ENCODE peak calls at places on chromosome 2, in seven cellular contexts. One of them, this sample, is unnamed.

GRCh38 chr2:233089851-233090250 is 29.7 kb downstream of the INPP5D start:
- DNase-seq in activated effector memory CD4-positive, alpha-beta T cell treated with anti-CD3 and anti-CD28 coated beads, Interleukin-2, amount 50 U/mL, for 16 hours: peak
- DNase-seq in GM03348: no peak
- DNase-seq in A549: no peak
- DNase-seq in stimulated activated CD8-positive, alpha-beta memory T cell treated with anti-CD3 and anti-CD28 coated beads, Interleukin-15, amount 100 ng/mL, for 24 hours: no peak
- DNase-seq in H9: no peak
- DNase-seq in lower leg skin: no peak
- DNase-seq in this sample: no peak

GRCh38 chr2:162704496-162704895 is 134.1 kb downstream of the KCNH7 start:
- DNase-seq in activated effector memory CD4-positive, alpha-beta T cell treated with anti-CD3 and anti-CD28 coated beads, Interleukin-2, amount 50 U/mL, for 16 hours: no peak
- DNase-seq in GM03348: no peak
- DNase-seq in A549: no peak
- DNase-seq in stimulated activated CD8-positive, alpha-beta memory T cell treated with anti-CD3 and anti-CD28 coated beads, Interleukin-15, amount 100 ng/mL, for 24 hours: no peak
- DNase-seq in H9: no peak
- DNase-seq in lower leg skin: no peak
- DNase-seq in this sample: no peak

GRCh38 chr2:73979686-73980085 is 5.0 kb upstream of the TET3 start:
- DNase-seq in activated effector memory CD4-positive, alpha-beta T cell treated with anti-CD3 and anti-CD28 coated beads, Interleukin-2, amount 50 U/mL, for 16 hours: no peak
- DNase-seq in GM03348: peak
- DNase-seq in A549: peak
- DNase-seq in stimulated activated CD8-positive, alpha-beta memory T cell treated with anti-CD3 and anti-CD28 coated beads, Interleukin-15, amount 100 ng/mL, for 24 hours: no peak
- DNase-seq in H9: no peak
- DNase-seq in lower leg skin: no peak
- DNase-seq in this sample: no peak

GRCh38 chr2:54416938-54417337 is 39.2 kb upstream of the SPTBN1 start:
- DNase-seq in activated effector memory CD4-positive, alpha-beta T cell treated with anti-CD3 and anti-CD28 coated beads, Interleukin-2, amount 50 U/mL, for 16 hours: no peak
- DNase-seq in GM03348: no peak
- DNase-seq in A549: no peak
- DNase-seq in stimulated activated CD8-positive, alpha-beta memory T cell treated with anti-CD3 and anti-CD28 coated beads, Interleukin-15, amount 100 ng/mL, for 24 hours: no peak
- DNase-seq in H9: no peak
- DNase-seq in lower leg skin: no peak
- DNase-seq in this sample: no peak

GRCh38 chr2:235739704-235740415 is 246.0 kb downstream of the AGAP1 start:
- DNase-seq in activated effector memory CD4-positive, alpha-beta T cell treated with anti-CD3 and anti-CD28 coated beads, Interleukin-2, amount 50 U/mL, for 16 hours: no peak
- DNase-seq in GM03348: no peak
- DNase-seq in A549: no peak
- DNase-seq in stimulated activated CD8-positive, alpha-beta memory T cell treated with anti-CD3 and anti-CD28 coated beads, Interleukin-15, amount 100 ng/mL, for 24 hours: no peak
- DNase-seq in H9: no peak
- DNase-seq in lower leg skin: no peak
- DNase-seq in this sample: no peak

GRCh38 chr2:156004460-156004859 is 328.1 kb downstream of the NR4A2 start:
- DNase-seq in activated effector memory CD4-positive, alpha-beta T cell treated with anti-CD3 and anti-CD28 coated beads, Interleukin-2, amount 50 U/mL, for 16 hours: no peak
- DNase-seq in GM03348: no peak
- DNase-seq in A549: no peak
- DNase-seq in stimulated activated CD8-positive, alpha-beta memory T cell treated with anti-CD3 and anti-CD28 coated beads, Interleukin-15, amount 100 ng/mL, for 24 hours: no peak
- DNase-seq in H9: no peak
- DNase-seq in lower leg skin: no peak
- DNase-seq in this sample: no peak

GRCh38 chr2:196171946-196172345 is 568 bp upstream of the STK17B start:
- DNase-seq in activated effector memory CD4-positive, alpha-beta T cell treated with anti-CD3 and anti-CD28 coated beads, Interleukin-2, amount 50 U/mL, for 16 hours: no peak
- DNase-seq in GM03348: no peak
- DNase-seq in A549: no peak
- DNase-seq in stimulated activated CD8-positive, alpha-beta memory T cell treated with anti-CD3 and anti-CD28 coated beads, Interleukin-15, amount 100 ng/mL, for 24 hours: no peak
- DNase-seq in H9: no peak
- DNase-seq in lower leg skin: no peak
- DNase-seq in this sample: no peak

GRCh38 chr2:88919087-88919738 is 227.7 kb downstream of the RPIA start:
- DNase-seq in activated effector memory CD4-positive, alpha-beta T cell treated with anti-CD3 and anti-CD28 coated beads, Interleukin-2, amount 50 U/mL, for 16 hours: no peak
- DNase-seq in GM03348: peak
- DNase-seq in A549: peak
- DNase-seq in stimulated activated CD8-positive, alpha-beta memory T cell treated with anti-CD3 and anti-CD28 coated beads, Interleukin-15, amount 100 ng/mL, for 24 hours: no peak
- DNase-seq in H9: no peak
- DNase-seq in lower leg skin: no peak
- DNase-seq in this sample: no peak

GRCh38 chr2:233919938-233920337 is 2.8 kb downstream of the TRPM8 start:
- DNase-seq in activated effector memory CD4-positive, alpha-beta T cell treated with anti-CD3 and anti-CD28 coated beads, Interleukin-2, amount 50 U/mL, for 16 hours: no peak
- DNase-seq in GM03348: no peak
- DNase-seq in A549: no peak
- DNase-seq in stimulated activated CD8-positive, alpha-beta memory T cell treated with anti-CD3 and anti-CD28 coated beads, Interleukin-15, amount 100 ng/mL, for 24 hours: no peak
- DNase-seq in H9: no peak
- DNase-seq in lower leg skin: no peak
- DNase-seq in this sample: no peak

GRCh38 chr2:75146903-75147332 is 52.4 kb downstream of the TACR1 start:
- DNase-seq in activated effector memory CD4-positive, alpha-beta T cell treated with anti-CD3 and anti-CD28 coated beads, Interleukin-2, amount 50 U/mL, for 16 hours: no peak
- DNase-seq in GM03348: peak
- DNase-seq in A549: peak
- DNase-seq in stimulated activated CD8-positive, alpha-beta memory T cell treated with anti-CD3 and anti-CD28 coated beads, Interleukin-15, amount 100 ng/mL, for 24 hours: no peak
- DNase-seq in H9: no peak
- DNase-seq in lower leg skin: no peak
- DNase-seq in this sample: no peak

GRCh38 chr2:120861191-120861575 is 125.5 kb downstream of the GLI2 start:
- DNase-seq in activated effector memory CD4-positive, alpha-beta T cell treated with anti-CD3 and anti-CD28 coated beads, Interleukin-2, amount 50 U/mL, for 16 hours: no peak
- DNase-seq in GM03348: no peak
- DNase-seq in A549: no peak
- DNase-seq in stimulated activated CD8-positive, alpha-beta memory T cell treated with anti-CD3 and anti-CD28 coated beads, Interleukin-15, amount 100 ng/mL, for 24 hours: no peak
- DNase-seq in H9: no peak
- DNase-seq in lower leg skin: no peak
- DNase-seq in this sample: no peak

GRCh38 chr2:216308532-216308931 is 63.8 kb downstream of the MARCHF4 start:
- DNase-seq in activated effector memory CD4-positive, alpha-beta T cell treated with anti-CD3 and anti-CD28 coated beads, Interleukin-2, amount 50 U/mL, for 16 hours: no peak
- DNase-seq in GM03348: peak
- DNase-seq in A549: no peak
- DNase-seq in stimulated activated CD8-positive, alpha-beta memory T cell treated with anti-CD3 and anti-CD28 coated beads, Interleukin-15, amount 100 ng/mL, for 24 hours: no peak
- DNase-seq in H9: no peak
- DNase-seq in lower leg skin: no peak
- DNase-seq in this sample: no peak

GRCh38 chr2:214593723-214594122 is 182.9 kb downstream of the VWC2L start:
- DNase-seq in activated effector memory CD4-positive, alpha-beta T cell treated with anti-CD3 and anti-CD28 coated beads, Interleukin-2, amount 50 U/mL, for 16 hours: no peak
- DNase-seq in GM03348: peak
- DNase-seq in A549: peak
- DNase-seq in stimulated activated CD8-positive, alpha-beta memory T cell treated with anti-CD3 and anti-CD28 coated beads, Interleukin-15, amount 100 ng/mL, for 24 hours: no peak
- DNase-seq in H9: peak
- DNase-seq in lower leg skin: no peak
- DNase-seq in this sample: no peak

GRCh38 chr2:88638123-88638650 is 10.9 kb upstream of the EIF2AK3 start:
- DNase-seq in activated effector memory CD4-positive, alpha-beta T cell treated with anti-CD3 and anti-CD28 coated beads, Interleukin-2, amount 50 U/mL, for 16 hours: no peak
- DNase-seq in GM03348: no peak
- DNase-seq in A549: no peak
- DNase-seq in stimulated activated CD8-positive, alpha-beta memory T cell treated with anti-CD3 and anti-CD28 coated beads, Interleukin-15, amount 100 ng/mL, for 24 hours: no peak
- DNase-seq in H9: no peak
- DNase-seq in lower leg skin: no peak
- DNase-seq in this sample: no peak

GRCh38 chr2:182324665-182325064 is 102.2 kb downstream of the PDE1A start:
- DNase-seq in activated effector memory CD4-positive, alpha-beta T cell treated with anti-CD3 and anti-CD28 coated beads, Interleukin-2, amount 50 U/mL, for 16 hours: no peak
- DNase-seq in GM03348: no peak
- DNase-seq in A549: peak
- DNase-seq in stimulated activated CD8-positive, alpha-beta memory T cell treated with anti-CD3 and anti-CD28 coated beads, Interleukin-15, amount 100 ng/mL, for 24 hours: no peak
- DNase-seq in H9: no peak
- DNase-seq in lower leg skin: no peak
- DNase-seq in this sample: no peak

GRCh38 chr2:59322005-59322404 is 1080.9 kb upstream of the FANCL start:
- DNase-seq in activated effector memory CD4-positive, alpha-beta T cell treated with anti-CD3 and anti-CD28 coated beads, Interleukin-2, amount 50 U/mL, for 16 hours: no peak
- DNase-seq in GM03348: no peak
- DNase-seq in A549: no peak
- DNase-seq in stimulated activated CD8-positive, alpha-beta memory T cell treated with anti-CD3 and anti-CD28 coated beads, Interleukin-15, amount 100 ng/mL, for 24 hours: no peak
- DNase-seq in H9: peak
- DNase-seq in lower leg skin: no peak
- DNase-seq in this sample: no peak

This sample was measured in testis.